ENCODE peak calls at places on chromosomes 6 and 20, in nine cellular contexts. One of them, this sample, is unnamed.

GRCh38 chr20:1182136-1182535 is 2.6 kb downstream of the TMEM74B start:
- DNase-seq in CD4-positive, alpha-beta T cell: no peak
- DNase-seq in naive thymus-derived CD8-positive, alpha-beta T cell: no peak
- DNase-seq in germinal center: no peak
- DNase-seq in A549: no peak
- DNase-seq in EH: no peak
- DNase-seq in NCI-H2029: no peak
- DNase-seq in stimulated activated CD4-positive, alpha-beta T cell treated with anti-CD3 and anti-CD28 coated beads, Interleukin-4, amount 100 ng/mL, for 24 hours: no peak
- DNase-seq in activated gamma-delta T cell treated with anti-CD3 and anti-CD28 coated beads, Interleukin-2, amount 50 U/mL, for 16 hours: no peak
- DNase-seq in this sample: no peak

GRCh38 chr20:48358176-48358575 is 469.6 kb downstream of the PREX1 start:
- DNase-seq in activated gamma-delta T cell treated with anti-CD3 and anti-CD28 coated beads, Interleukin-2, amount 50 U/mL, for 16 hours: no peak
- DNase-seq in CD4-positive, alpha-beta T cell: no peak
- DNase-seq in naive thymus-derived CD8-positive, alpha-beta T cell: no peak
- DNase-seq in NCI-H2029: no peak
- DNase-seq in A549: no peak
- DNase-seq in stimulated activated CD4-positive, alpha-beta T cell treated with anti-CD3 and anti-CD28 coated beads, Interleukin-4, amount 100 ng/mL, for 24 hours: no peak
- DNase-seq in germinal center: no peak
- DNase-seq in EH: no peak
- DNase-seq in this sample: no peak

GRCh38 chr6:2542858-2543218 is 207.9 kb downstream of the MYLK4 start:
- DNase-seq in NCI-H2029: peak
- DNase-seq in activated gamma-delta T cell treated with anti-CD3 and anti-CD28 coated beads, Interleukin-2, amount 50 U/mL, for 16 hours: no peak
- DNase-seq in A549: no peak
- DNase-seq in germinal center: no peak
- DNase-seq in EH: peak
- DNase-seq in naive thymus-derived CD8-positive, alpha-beta T cell: peak
- DNase-seq in CD4-positive, alpha-beta T cell: peak
- DNase-seq in stimulated activated CD4-positive, alpha-beta T cell treated with anti-CD3 and anti-CD28 coated beads, Interleukin-4, amount 100 ng/mL, for 24 hours: peak
- DNase-seq in this sample: no peak

GRCh38 chr6:159071843-159072769 is 27.3 kb upstream of the TAGAP start:
- DNase-seq in germinal center: no peak
- DNase-seq in A549: no peak
- DNase-seq in naive thymus-derived CD8-positive, alpha-beta T cell: no peak
- DNase-seq in CD4-positive, alpha-beta T cell: no peak
- DNase-seq in NCI-H2029: no peak
- DNase-seq in stimulated activated CD4-positive, alpha-beta T cell treated with anti-CD3 and anti-CD28 coated beads, Interleukin-4, amount 100 ng/mL, for 24 hours: no peak
- DNase-seq in activated gamma-delta T cell treated with anti-CD3 and anti-CD28 coated beads, Interleukin-2, amount 50 U/mL, for 16 hours: no peak
- DNase-seq in EH: no peak
- DNase-seq in this sample: no peak

GRCh38 chr20:38098952-38099351 is 65.4 kb downstream of the RPRD1B start:
- DNase-seq in naive thymus-derived CD8-positive, alpha-beta T cell: no peak
- DNase-seq in stimulated activated CD4-positive, alpha-beta T cell treated with anti-CD3 and anti-CD28 coated beads, Interleukin-4, amount 100 ng/mL, for 24 hours: no peak
- DNase-seq in EH: peak
- DNase-seq in NCI-H2029: no peak
- DNase-seq in germinal center: no peak
- DNase-seq in activated gamma-delta T cell treated with anti-CD3 and anti-CD28 coated beads, Interleukin-2, amount 50 U/mL, for 16 hours: no peak
- DNase-seq in A549: no peak
- DNase-seq in CD4-positive, alpha-beta T cell: no peak
- DNase-seq in this sample: no peak

GRCh38 chr6:85490516-85491248 is 40.8 kb downstream of the NT5E start:
- DNase-seq in EH: peak
- DNase-seq in activated gamma-delta T cell treated with anti-CD3 and anti-CD28 coated beads, Interleukin-2, amount 50 U/mL, for 16 hours: no peak
- DNase-seq in germinal center: no peak
- DNase-seq in stimulated activated CD4-positive, alpha-beta T cell treated with anti-CD3 and anti-CD28 coated beads, Interleukin-4, amount 100 ng/mL, for 24 hours: no peak
- DNase-seq in CD4-positive, alpha-beta T cell: no peak
- DNase-seq in A549: no peak
- DNase-seq in naive thymus-derived CD8-positive, alpha-beta T cell: no peak
- DNase-seq in NCI-H2029: no peak
- DNase-seq in this sample: no peak

GRCh38 chr6:21596379-21597242 is 3.1 kb downstream of the SOX4 start:
- DNase-seq in CD4-positive, alpha-beta T cell: no peak
- DNase-seq in NCI-H2029: peak
- DNase-seq in naive thymus-derived CD8-positive, alpha-beta T cell: peak
- DNase-seq in germinal center: peak
- DNase-seq in A549: peak
- DNase-seq in EH: peak
- DNase-seq in stimulated activated CD4-positive, alpha-beta T cell treated with anti-CD3 and anti-CD28 coated beads, Interleukin-4, amount 100 ng/mL, for 24 hours: peak
- DNase-seq in activated gamma-delta T cell treated with anti-CD3 and anti-CD28 coated beads, Interleukin-2, amount 50 U/mL, for 16 hours: peak
- DNase-seq in this sample: peak

GRCh38 chr6:29500594-29500993 is 12.8 kb upstream of the MAS1L start:
- DNase-seq in CD4-positive, alpha-beta T cell: no peak
- DNase-seq in NCI-H2029: no peak
- DNase-seq in A549: no peak
- DNase-seq in EH: no peak
- DNase-seq in germinal center: no peak
- DNase-seq in stimulated activated CD4-positive, alpha-beta T cell treated with anti-CD3 and anti-CD28 coated beads, Interleukin-4, amount 100 ng/mL, for 24 hours: no peak
- DNase-seq in activated gamma-delta T cell treated with anti-CD3 and anti-CD28 coated beads, Interleukin-2, amount 50 U/mL, for 16 hours: no peak
- DNase-seq in naive thymus-derived CD8-positive, alpha-beta T cell: no peak
- DNase-seq in this sample: no peak

GRCh38 chr20:51481311-51481997 is 61.1 kb downstream of the NFATC2 start:
- DNase-seq in activated gamma-delta T cell treated with anti-CD3 and anti-CD28 coated beads, Interleukin-2, amount 50 U/mL, for 16 hours: no peak
- DNase-seq in A549: no peak
- DNase-seq in CD4-positive, alpha-beta T cell: peak
- DNase-seq in NCI-H2029: no peak
- DNase-seq in EH: no peak
- DNase-seq in germinal center: peak
- DNase-seq in naive thymus-derived CD8-positive, alpha-beta T cell: peak
- DNase-seq in stimulated activated CD4-positive, alpha-beta T cell treated with anti-CD3 and anti-CD28 coated beads, Interleukin-4, amount 100 ng/mL, for 24 hours: peak
- DNase-seq in this sample: peak

GRCh38 chr6:24009319-24009718 is 116.7 kb upstream of the NRSN1 start:
- DNase-seq in activated gamma-delta T cell treated with anti-CD3 and anti-CD28 coated beads, Interleukin-2, amount 50 U/mL, for 16 hours: no peak
- DNase-seq in germinal center: no peak
- DNase-seq in stimulated activated CD4-positive, alpha-beta T cell treated with anti-CD3 and anti-CD28 coated beads, Interleukin-4, amount 100 ng/mL, for 24 hours: no peak
- DNase-seq in NCI-H2029: no peak
- DNase-seq in EH: no peak
- DNase-seq in CD4-positive, alpha-beta T cell: no peak
- DNase-seq in A549: no peak
- DNase-seq in naive thymus-derived CD8-positive, alpha-beta T cell: no peak
- DNase-seq in this sample: no peak

GRCh38 chr6:134908906-134909516 is 40.9 kb downstream of the ALDH8A1 start:
- DNase-seq in stimulated activated CD4-positive, alpha-beta T cell treated with anti-CD3 and anti-CD28 coated beads, Interleukin-4, amount 100 ng/mL, for 24 hours: no peak
- DNase-seq in germinal center: no peak
- DNase-seq in naive thymus-derived CD8-positive, alpha-beta T cell: peak
- DNase-seq in CD4-positive, alpha-beta T cell: no peak
- DNase-seq in NCI-H2029: no peak
- DNase-seq in A549: peak
- DNase-seq in EH: peak
- DNase-seq in activated gamma-delta T cell treated with anti-CD3 and anti-CD28 coated beads, Interleukin-2, amount 50 U/mL, for 16 hours: no peak
- DNase-seq in this sample: no peak

GRCh38 chr6:147821266-147821665 is 312.8 kb downstream of the SAMD5 start:
- DNase-seq in CD4-positive, alpha-beta T cell: no peak
- DNase-seq in activated gamma-delta T cell treated with anti-CD3 and anti-CD28 coated beads, Interleukin-2, amount 50 U/mL, for 16 hours: no peak
- DNase-seq in naive thymus-derived CD8-positive, alpha-beta T cell: no peak
- DNase-seq in EH: no peak
- DNase-seq in NCI-H2029: no peak
- DNase-seq in A549: no peak
- DNase-seq in stimulated activated CD4-positive, alpha-beta T cell treated with anti-CD3 and anti-CD28 coated beads, Interleukin-4, amount 100 ng/mL, for 24 hours: no peak
- DNase-seq in germinal center: no peak
- DNase-seq in this sample: no peak

GRCh38 chr6:1942834-1943233 is 302.6 kb downstream of the GMDS start:
- DNase-seq in naive thymus-derived CD8-positive, alpha-beta T cell: no peak
- DNase-seq in NCI-H2029: no peak
- DNase-seq in EH: no peak
- DNase-seq in activated gamma-delta T cell treated with anti-CD3 and anti-CD28 coated beads, Interleukin-2, amount 50 U/mL, for 16 hours: no peak
- DNase-seq in germinal center: peak
- DNase-seq in A549: no peak
- DNase-seq in CD4-positive, alpha-beta T cell: no peak
- DNase-seq in stimulated activated CD4-positive, alpha-beta T cell treated with anti-CD3 and anti-CD28 coated beads, Interleukin-4, amount 100 ng/mL, for 24 hours: no peak
- DNase-seq in this sample: no peak

GRCh38 chr6:148419430-148419829 is 76.8 kb downstream of the SASH1 start:
- DNase-seq in CD4-positive, alpha-beta T cell: no peak
- DNase-seq in germinal center: no peak
- DNase-seq in A549: no peak
- DNase-seq in EH: no peak
- DNase-seq in NCI-H2029: no peak
- DNase-seq in activated gamma-delta T cell treated with anti-CD3 and anti-CD28 coated beads, Interleukin-2, amount 50 U/mL, for 16 hours: no peak
- DNase-seq in naive thymus-derived CD8-positive, alpha-beta T cell: no peak
- DNase-seq in stimulated activated CD4-positive, alpha-beta T cell treated with anti-CD3 and anti-CD28 coated beads, Interleukin-4, amount 100 ng/mL, for 24 hours: no peak
- DNase-seq in this sample: no peak

GRCh38 chr6:106752641-106753040 is 123.3 kb downstream of the QRSL1 start:
- DNase-seq in EH: no peak
- DNase-seq in activated gamma-delta T cell treated with anti-CD3 and anti-CD28 coated beads, Interleukin-2, amount 50 U/mL, for 16 hours: no peak
- DNase-seq in CD4-positive, alpha-beta T cell: no peak
- DNase-seq in naive thymus-derived CD8-positive, alpha-beta T cell: no peak
- DNase-seq in NCI-H2029: no peak
- DNase-seq in stimulated activated CD4-positive, alpha-beta T cell treated with anti-CD3 and anti-CD28 coated beads, Interleukin-4, amount 100 ng/mL, for 24 hours: no peak
- DNase-seq in germinal center: no peak
- DNase-seq in A549: no peak
- DNase-seq in this sample: no peak

GRCh38 chr6:11575408-11576033 is 38.0 kb downstream of the TMEM170B start:
- DNase-seq in stimulated activated CD4-positive, alpha-beta T cell treated with anti-CD3 and anti-CD28 coated beads, Interleukin-4, amount 100 ng/mL, for 24 hours: peak
- DNase-seq in CD4-positive, alpha-beta T cell: peak
- DNase-seq in A549: peak
- DNase-seq in activated gamma-delta T cell treated with anti-CD3 and anti-CD28 coated beads, Interleukin-2, amount 50 U/mL, for 16 hours: peak
- DNase-seq in EH: peak
- DNase-seq in NCI-H2029: peak
- DNase-seq in naive thymus-derived CD8-positive, alpha-beta T cell: peak
- DNase-seq in germinal center: peak
- DNase-seq in this sample: peak

GRCh38 chr6:34189806-34190503 is 44.1 kb upstream of the GRM4 start:
- DNase-seq in naive thymus-derived CD8-positive, alpha-beta T cell: peak
- DNase-seq in A549: no peak
- DNase-seq in NCI-H2029: no peak
- DNase-seq in EH: no peak
- DNase-seq in activated gamma-delta T cell treated with anti-CD3 and anti-CD28 coated beads, Interleukin-2, amount 50 U/mL, for 16 hours: no peak
- DNase-seq in germinal center: no peak
- DNase-seq in CD4-positive, alpha-beta T cell: peak
- DNase-seq in stimulated activated CD4-positive, alpha-beta T cell treated with anti-CD3 and anti-CD28 coated beads, Interleukin-4, amount 100 ng/mL, for 24 hours: peak
- DNase-seq in this sample: peak

GRCh38 chr20:40314278-40314677 is 374.8 kb downstream of the MAFB start:
- DNase-seq in germinal center: no peak
- DNase-seq in A549: no peak
- DNase-seq in EH: no peak
- DNase-seq in CD4-positive, alpha-beta T cell: no peak
- DNase-seq in activated gamma-delta T cell treated with anti-CD3 and anti-CD28 coated beads, Interleukin-2, amount 50 U/mL, for 16 hours: no peak
- DNase-seq in stimulated activated CD4-positive, alpha-beta T cell treated with anti-CD3 and anti-CD28 coated beads, Interleukin-4, amount 100 ng/mL, for 24 hours: no peak
- DNase-seq in naive thymus-derived CD8-positive, alpha-beta T cell: no peak
- DNase-seq in NCI-H2029: no peak
- DNase-seq in this sample: no peak

GRCh38 chr6:15405111-15405510 is 159.2 kb downstream of the JARID2 start:
- DNase-seq in stimulated activated CD4-positive, alpha-beta T cell treated with anti-CD3 and anti-CD28 coated beads, Interleukin-4, amount 100 ng/mL, for 24 hours: no peak
- DNase-seq in A549: no peak
- DNase-seq in naive thymus-derived CD8-positive, alpha-beta T cell: no peak
- DNase-seq in CD4-positive, alpha-beta T cell: no peak
- DNase-seq in activated gamma-delta T cell treated with anti-CD3 and anti-CD28 coated beads, Interleukin-2, amount 50 U/mL, for 16 hours: no peak
- DNase-seq in germinal center: no peak
- DNase-seq in NCI-H2029: no peak
- DNase-seq in EH: no peak
- DNase-seq in this sample: no peak

GRCh38 chr6:68778356-68779020 is 143.4 kb downstream of the ADGRB3 start:
- DNase-seq in EH: no peak
- DNase-seq in NCI-H2029: peak
- DNase-seq in naive thymus-derived CD8-positive, alpha-beta T cell: no peak
- DNase-seq in A549: peak
- DNase-seq in stimulated activated CD4-positive, alpha-beta T cell treated with anti-CD3 and anti-CD28 coated beads, Interleukin-4, amount 100 ng/mL, for 24 hours: no peak
- DNase-seq in germinal center: no peak
- DNase-seq in activated gamma-delta T cell treated with anti-CD3 and anti-CD28 coated beads, Interleukin-2, amount 50 U/mL, for 16 hours: no peak
- DNase-seq in CD4-positive, alpha-beta T cell: no peak
- DNase-seq in this sample: no peak